ENCODE peak calls at places on chromosomes 16 and 17, in eight cellular contexts. R is nephron progenitor cell, J is cardiac muscle cell, U is posterior cingulate gyrus, M is astrocyte of the spinal cord, D is tibial artery, S is hepatic stellate cell, W is non-pigmented ciliary epithelial cell. N is an unnamed sample.

GRCh38 chr17:72976971-72977767 is 115.3 kb downstream of the SLC39A11 start:
- DNase-seq in W (peak), J (peak), S (peak), R (no peak), U (no peak), D (peak), M (peak), N (no peak)

GRCh38 chr16:89358030-89359005 is 132.0 kb downstream of the ANKRD11 start:
- DNase-seq in S (no peak), W (no peak), D (no peak), M (no peak), U (no peak), R (no peak), J (no peak), N (peak)

GRCh38 chr16:14198012-14198411 is 126.9 kb downstream of the MRTFB start:
- DNase-seq in U (no peak), R (no peak), S (no peak), M (no peak), J (no peak), W (no peak), D (no peak), N (no peak)

GRCh38 chr17:75848523-75849303 is 4.5 kb upstream of the UNC13D start:
- DNase-seq in S (no peak), D (no peak), M (peak), W (no peak), J (peak), R (peak), U (peak), N (peak)

GRCh38 chr17:34613064-34614019 is 34.0 kb downstream of the TMEM132E start:
- DNase-seq in R (peak), S (no peak), J (peak), W (no peak), M (no peak), D (no peak), U (peak), N (peak)

GRCh38 chr17:4658478-4659305 is 17.2 kb upstream of the ALOX15 start:
- DNase-seq in D (no peak), W (peak), U (no peak), J (no peak), M (peak), S (no peak), R (no peak), N (no peak)

GRCh38 chr17:28018439-28019070 is 23.9 kb upstream of the NLK start:
- DNase-seq in D (no peak), W (no peak), U (no peak), S (no peak), M (no peak), R (no peak), J (no peak), N (no peak)

GRCh38 chr17:80510772-80511171 is 33.9 kb upstream of the RPTOR start:
- DNase-seq in R (no peak), U (no peak), M (no peak), J (no peak), D (no peak), W (no peak), S (no peak), N (no peak)

GRCh38 chr17:17844079-17844478 is 7.3 kb upstream of the SREBF1 start:
- DNase-seq in R (no peak), W (no peak), J (no peak), S (no peak), M (no peak), D (no peak), U (no peak), N (no peak)

GRCh38 chr16:12679660-12680272 is 123.9 kb downstream of the CPPED1 start:
- DNase-seq in D (no peak), M (no peak), S (no peak), J (no peak), W (peak), R (no peak), U (no peak), N (no peak)

GRCh38 chr16:57761301-57761700 is 25.7 kb downstream of the KATNB1 start:
- DNase-seq in U (no peak), R (no peak), J (no peak), S (no peak), W (no peak), D (no peak), M (no peak), N (peak)

GRCh38 chr17:49106366-49107210 is 26.0 kb upstream of the B4GALNT2 start:
- DNase-seq in J (no peak), D (no peak), S (peak), M (peak), R (no peak), U (no peak), W (peak), N (no peak)

GRCh38 chr17:77318021-77318420 is 177.3 kb downstream of the SEC14L1 start:
- DNase-seq in U (no peak), D (peak), M (no peak), S (no peak), W (no peak), R (no peak), J (no peak), N (peak)

GRCh38 chr16:28930652-28931051 is 1.1 kb upstream of the CD19 start:
- DNase-seq in S (no peak), J (no peak), W (no peak), U (no peak), R (no peak), D (no peak), M (no peak), N (no peak)

GRCh38 chr16:73023752-73024570 is 24.0 kb downstream of the ZFHX3 start:
- DNase-seq in J (no peak), W (no peak), R (no peak), U (no peak), M (no peak), S (no peak), D (peak), N (no peak)

GRCh38 chr17:56009795-56010715 is 143.2 kb upstream of the ANKFN1 start:
- DNase-seq in J (peak), S (no peak), W (no peak), M (no peak), U (no peak), R (peak), D (no peak), N (no peak)

GRCh38 chr17:67194134-67194533 is 50.9 kb downstream of the HELZ start:
- DNase-seq in D (no peak), M (peak), S (peak), W (no peak), J (peak), U (no peak), R (no peak), N (no peak)

GRCh38 chr16:49980166-49980565 is 44.9 kb upstream of the CNEP1R1 start:
- DNase-seq in J (peak), S (no peak), D (no peak), W (no peak), M (no peak), R (no peak), U (no peak), N (no peak)

GRCh38 chr16:60815033-60815432 is 1221.2 kb downstream of the CDH8 start:
- DNase-seq in S (no peak), R (no peak), U (no peak), D (no peak), W (no peak), M (no peak), J (no peak), N (no peak)

GRCh38 chr16:80027007-80027965 is 426.7 kb upstream of the MAF start:
- DNase-seq in U (no peak), M (peak), W (peak), D (peak), S (peak), R (no peak), J (no peak), N (peak)